ENCODE peak calls at places on chromosome 2, in five cellular contexts. G, H, J, C and E are unnamed samples. For H3K4me1, the result is how much of the 10 kb centered on the place peaks cover.

GRCh38 chr2:101909760-101910159 is 82.0 kb upstream of the IL1R2 start:
- DNase-seq in J (no peak), G (no peak), C (no peak), H (no peak), E (no peak)

GRCh38 chr2:241817126-241817820 is 8.3 kb downstream of the NEU4 start:
- DNase-seq in C (peak), J (no peak), H (peak), G (no peak), E (peak)

GRCh38 chr2:114108819-114109416 is 219.0 kb downstream of the ACTR3 start:
- DNase-seq in G (no peak), J (no peak), H (peak), C (no peak), E (no peak)

GRCh38 chr2:42812899-42813479 is 20.6 kb upstream of the HAAO start:
- DNase-seq in J (no peak), G (peak), H (no peak), C (no peak), E (no peak)

GRCh38 chr2:115999039-115999438 is 1556.6 kb downstream of the DPP10 start:
- DNase-seq in H (no peak), J (no peak), C (no peak), G (no peak), E (no peak)

GRCh38 chr2:26892916-26893524 is 45.1 kb downstream of the DPYSL5 start:
- DNase-seq in C (no peak), J (no peak), H (no peak), G (no peak), E (no peak)

GRCh38 chr2:172930871-172931255 is 144.8 kb upstream of the MAP3K20 start:
- DNase-seq in H (no peak), J (no peak), G (no peak), C (no peak), E (no peak)

GRCh38 chr2:29272311-29272710 is 157.1 kb downstream of the CLIP4 start:
- DNase-seq in G (no peak), H (peak), J (peak), C (no peak), E (peak)

GRCh38 chr2:102033028-102033749 is 41.4 kb downstream of the IL1R2 start:
- DNase-seq in J (no peak), H (no peak), C (peak), G (peak), E (peak)

GRCh38 chr2:138035597-138036217 is 71.4 kb downstream of the HNMT start:
- DNase-seq in C (no peak), H (no peak), J (no peak), G (peak), E (no peak)

GRCh38 chr2:223477318-223477717 is 124.8 kb downstream of the SCG2 start:
- DNase-seq in C (no peak), J (no peak), G (no peak), H (no peak), E (no peak)

GRCh38 chr2:169415233-169415748 is 53.0 kb upstream of the LRP2 start:
- DNase-seq in C (no peak), G (no peak), H (no peak), J (no peak), E (no peak)

GRCh38 chr2:197538412-197538811 is 22.5 kb downstream of the MOB4 start:
- DNase-seq in J (no peak), G (no peak), C (no peak), H (no peak), E (no peak)

GRCh38 chr2:98582523-98582922 is 25.8 kb downstream of the COA5 start:
- DNase-seq in C (no peak), G (no peak), H (no peak), J (no peak), E (no peak)

GRCh38 chr2:217415316-217415715 is 555.5 kb upstream of the TNP1 start:
- DNase-seq in C (no peak), J (no peak), G (no peak), H (no peak), E (no peak)

GRCh38 chr2:176455865-176456291 is 186.6 kb downstream of the MTX2 start:
- DNase-seq in G (peak), C (peak), H (peak), J (no peak), E (no peak)

GRCh38 chr2:95121150-95121494 is 486 bp downstream of the MRPS5 start:
- DNase-seq in G (no peak), H (no peak), C (no peak), J (no peak), E (no peak)

GRCh38 chr2:128473175-128474013 is 154.7 kb upstream of the HS6ST1 start:
- DNase-seq in J (peak), G (no peak), H (peak), C (peak), E (no peak)

GRCh38 chr2:189000221-189000620 is 26.0 kb downstream of the COL3A1 start:
- DNase-seq in C (no peak), J (no peak), G (no peak), H (no peak), E (no peak)

GRCh38 chr2:204027105-204027504 is 90.5 kb downstream of the ICOS start:
- DNase-seq in H (no peak), C (no peak), G (no peak), J (peak), E (no peak)

GRCh38 chr2:135230150-135230549 is 178.1 kb downstream of the RAB3GAP1 start:
- DNase-seq in G (no peak), J (no peak), H (no peak), C (no peak), E (no peak)

GRCh38 chr2:109513749-109514588 is 99.8 kb downstream of the SEPTIN10 start:
- DNase-seq in H (no peak), C (peak), G (peak), J (peak), E (peak)

GRCh38 chr2:120246546-120247300 is 5.9 kb upstream of the RALB start:
- DNase-seq in J (peak), C (no peak), G (no peak), H (no peak), E (no peak)

GRCh38 chr2:159168707-159169106 is 117.8 kb downstream of the WDSUB1 start:
- DNase-seq in C (no peak), G (peak), J (no peak), H (no peak), E (no peak)

GRCh38 chr2:2758793-2759367 is 427.8 kb upstream of the MYT1L start:
- DNase-seq in C (no peak), J (no peak), G (no peak), H (no peak), E (no peak)

GRCh38 chr2:79936715-79937114 is 367.8 kb downstream of the LRRTM1 start:
- DNase-seq in C (no peak), J (no peak), G (no peak), H (no peak), E (no peak)

GRCh38 chr2:106724301-106724794 is 161.6 kb downstream of the ST6GAL2 start:
- DNase-seq in H (no peak), J (no peak), G (no peak), C (no peak), E (no peak)

GRCh38 chr2:109558076-109558882 is 55.5 kb downstream of the SEPTIN10 start:
- DNase-seq in J (peak), C (no peak), H (no peak), G (peak), E (no peak)

GRCh38 chr2:235378944-235379343 is 114.9 kb upstream of the AGAP1 start:
- DNase-seq in H (no peak), C (no peak), J (no peak), G (no peak), E (no peak)

GRCh38 chr2:37781028-37781427 is 109.6 kb upstream of the CDC42EP3 start:
- DNase-seq in H (no peak), J (no peak), C (no peak), G (peak), E (no peak)

GRCh38 chr2:213149332-213149875 is 2.0 kb downstream of the IKZF2 start:
- DNase-seq in C (no peak), G (no peak), J (no peak), H (no peak), E (no peak)

DNA sequence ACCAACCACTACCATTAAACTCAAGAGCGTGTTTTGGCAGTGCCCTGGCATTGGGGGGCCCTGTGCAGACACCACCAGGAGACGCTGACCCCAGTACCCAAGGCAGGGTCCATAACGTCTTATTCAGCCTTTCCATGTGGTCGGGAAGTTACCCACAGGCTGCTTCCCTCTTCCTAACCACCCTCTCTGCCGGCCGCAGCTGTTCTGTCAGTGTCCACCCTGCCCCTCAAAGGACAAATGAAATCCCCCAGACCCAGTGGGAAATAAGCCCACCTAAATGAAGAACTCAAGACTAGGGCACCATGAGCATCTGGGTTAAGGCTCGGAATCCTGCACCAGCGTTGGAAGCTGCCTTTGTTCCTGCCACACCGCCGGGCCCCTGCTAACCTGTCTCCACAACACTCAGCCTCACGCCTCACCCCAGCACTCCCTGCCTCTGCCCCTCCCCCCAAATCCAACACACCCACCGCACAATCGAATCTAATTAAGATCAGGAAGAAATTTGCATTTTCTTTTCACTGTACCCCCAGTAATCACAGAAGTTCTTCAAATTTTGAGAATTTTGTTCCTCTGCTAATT is 21.7 kb downstream of the BCL11A start:
- DNase-seq in G (no peak), J (no peak), H (peak), C (no peak), E (no peak)
- H3K4me1 ChIP-seq in G (under half), J (half or more), H (half or more), C (under half), E (under half)

GRCh38 chr2:85789271-85789670 is 35.5 kb downstream of the ATOH8 start:
- DNase-seq in G (no peak), C (peak), H (no peak), J (no peak), E (no peak)

GRCh38 chr2:85790032-85790431 is 36.2 kb downstream of the ATOH8 start:
- DNase-seq in J (no peak), G (no peak), C (peak), H (no peak), E (no peak)

GRCh38 chr2:85787981-85788340 is 34.2 kb downstream of the ATOH8 start:
- DNase-seq in H (no peak), J (no peak), G (no peak), C (peak), E (peak)

GRCh38 chr2:85787282-85787980 is 33.6 kb downstream of the ATOH8 start:
- DNase-seq in H (no peak), G (no peak), J (no peak), C (peak), E (peak)

DNA sequence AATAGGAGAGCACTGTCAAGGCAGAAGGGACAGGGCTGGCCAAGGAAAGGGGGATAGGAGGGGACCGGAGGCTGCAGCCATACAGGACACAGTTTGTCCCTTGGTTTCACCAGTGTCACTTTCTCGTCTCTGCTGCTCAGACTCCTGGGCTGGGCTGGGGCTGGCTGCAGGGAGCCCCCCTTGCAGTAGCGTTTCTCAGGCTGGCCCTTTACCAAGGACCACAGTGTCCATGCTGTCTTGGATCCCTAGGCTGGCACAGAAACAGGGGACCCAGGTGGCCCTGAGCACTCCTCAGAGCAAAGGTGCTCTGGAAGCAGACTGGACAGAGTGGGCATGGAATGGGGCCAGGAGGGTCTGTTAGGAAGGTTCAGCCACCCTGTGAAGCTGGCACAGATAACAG is 34.8 kb downstream of the ATOH8 start:
- DNase-seq in J (no peak), G (no peak), H (no peak), C (peak), E (no peak)
- H3K4me1 ChIP-seq in J (under half), G (under half), H (under half), C (under half), E (half or more)

DNA sequence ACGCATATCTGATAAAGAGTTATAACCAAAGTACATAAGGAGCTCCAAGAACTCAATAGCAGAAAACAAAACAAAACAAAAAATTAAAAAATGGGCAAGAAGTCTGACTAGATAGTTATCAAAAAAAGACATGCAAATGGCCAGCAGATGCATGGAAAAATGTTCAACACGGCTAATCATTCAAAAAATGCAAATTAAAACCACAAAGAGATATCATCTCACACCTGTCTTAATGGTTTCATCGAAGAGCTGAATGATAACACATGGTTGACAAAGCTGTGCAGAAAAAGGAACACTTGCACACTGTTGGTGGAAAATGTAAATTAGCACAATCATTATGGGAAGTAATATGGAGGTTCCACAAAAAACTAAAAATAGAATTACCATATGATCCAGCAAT is 751.3 kb upstream of the POU3F3 start:
- DNase-seq in C (no peak), H (no peak), J (no peak), G (no peak), E (no peak)
- H3K4me1 ChIP-seq in C (under half), H (under half), J (under half), G (under half), E (under half)

GRCh38 chr2:54757496-54757895 is 34.0 kb downstream of the EML6 start:
- DNase-seq in J (no peak), G (no peak), H (peak), C (no peak), E (no peak)
- H3K4me1 ChIP-seq in J (under half), G (under half), H (under half), C (under half), E (under half)

GRCh38 chr2:150476213-150476740 is 11.2 kb downstream of the RND3 start:
- DNase-seq in J (peak), G (no peak), C (no peak), H (no peak), E (no peak)

GRCh38 chr2:150477347-150477746 is 10.1 kb downstream of the RND3 start:
- DNase-seq in G (no peak), H (no peak), C (no peak), J (peak), E (no peak)

GRCh38 chr2:150476809-150477302 is 10.6 kb downstream of the RND3 start:
- DNase-seq in C (no peak), H (no peak), J (peak), G (no peak), E (no peak)

GRCh38 chr2:150474326-150475074 is 13.0 kb downstream of the RND3 start:
- DNase-seq in H (no peak), G (no peak), J (no peak), C (no peak), E (no peak)

GRCh38 chr2:150475479-150476212 is 11.8 kb downstream of the RND3 start:
- DNase-seq in G (no peak), C (no peak), J (peak), H (no peak), E (no peak)
- H3K4me1 ChIP-seq in G (half or more), C (under half), J (half or more), H (under half), E (under half)

GRCh38 chr2:127089466-127090235 is 17.3 kb downstream of the BIN1 start:
- DNase-seq in C (no peak), H (no peak), G (no peak), J (no peak), E (no peak)
- H3K4me1 ChIP-seq in C (under half), H (under half), G (under half), J (under half), E (under half)